ENCODE peak calls at places on chromosomes 7 and 10, in ten cellular contexts. L is astrocyte; J is upper lobe of left lung; M is HAP-1; Y is HCT116; O is mammary epithelial cell; I is tibial artery; Q is psoas muscle; F is CD4-positive, alpha-beta memory T cell; Z is CD4-positive, CD25-positive, alpha-beta regulatory T cell. B is an unnamed sample.
A peak's percentile ranks its signal among the peaks of the same experiment; 100 is the strongest.

GRCh38 chr7:140047197-140047596 is 15.6 kb downstream of the PARP12 start:
- DNase-seq in L (no peak), J (no peak), M (no peak), Y (no peak), O (no peak), I (no peak), Q (no peak), F (no peak), Z (no peak), B (no peak)

GRCh38 chr7:128226132-128226980 is 14.7 kb upstream of the LEP start:
- DNase-seq in L (no peak), J (no peak), M (no peak), Y (no peak), O (no peak), I (no peak), Q (no peak), F (no peak), Z (no peak), B (no peak)

GRCh38 chr7:18727094-18727870 is 231.7 kb downstream of the HDAC9 start:
- DNase-seq in L (peak; percentile 4), J (no peak), M (no peak), Y (no peak), O (no peak), I (no peak), Q (no peak), F (no peak), Z (no peak), B (no peak)

GRCh38 chr10:1049425-1049958 is 573 bp upstream of the IDI1 start:
- DNase-seq in L (peak; percentile 44), J (no peak), M (no peak), Y (no peak), O (no peak), I (peak; percentile 30), Q (no peak), F (no peak), Z (no peak), B (peak; percentile 30)

GRCh38 chr10:77837248-77837924 is 89.2 kb downstream of the DLG5 start:
- DNase-seq in L (peak; percentile 56), J (no peak), M (peak; percentile 59), Y (no peak), O (peak; percentile 62), I (no peak), Q (no peak), F (peak; percentile 76), Z (peak; percentile 34), B (peak; percentile 81)

GRCh38 chr10:80191589-80192270 is 13.6 kb downstream of the ANXA11 start:
- DNase-seq in L (no peak), J (peak; percentile 72), M (no peak), Y (no peak), O (peak; percentile 13), I (no peak), Q (no peak), F (no peak), Z (no peak), B (no peak)

GRCh38 chr10:121781101-121781500 is 146.7 kb downstream of the ATE1 start:
- DNase-seq in L (no peak), J (no peak), M (no peak), Y (peak; percentile 18), O (peak; percentile 93), I (no peak), Q (no peak), F (no peak), Z (no peak), B (no peak)

GRCh38 chr7:44978511-44979366 is at the start of gene MYO1G:
- DNase-seq in L (no peak), J (peak; percentile 85), M (no peak), Y (no peak), O (no peak), I (no peak), Q (no peak), F (peak; percentile 94), Z (peak; percentile 79), B (no peak)

GRCh38 chr7:141369422-141369821 is 181.8 kb upstream of the AGK start:
- DNase-seq in L (no peak), J (peak; percentile 42), M (no peak), Y (no peak), O (no peak), I (no peak), Q (no peak), F (no peak), Z (no peak), B (no peak)

GRCh38 chr10:978826-979421 is 9.3 kb upstream of the GTPBP4 start:
- DNase-seq in L (no peak), J (no peak), M (no peak), Y (no peak), O (no peak), I (no peak), Q (no peak), F (no peak), Z (no peak), B (no peak)

GRCh38 chr10:10780746-10781145 is 236.9 kb upstream of the CELF2 start:
- DNase-seq in L (peak; percentile 47), J (no peak), M (no peak), Y (no peak), O (no peak), I (no peak), Q (no peak), F (no peak), Z (no peak), B (no peak)

GRCh38 chr10:78805176-78805575 is 263.6 kb upstream of the ZMIZ1 start:
- DNase-seq in L (peak; percentile 100), J (peak; percentile 54), M (no peak), Y (no peak), O (peak; percentile 65), I (peak; percentile 74), Q (peak; percentile 74), F (no peak), Z (no peak), B (no peak)

GRCh38 chr10:70774810-70775678 is 10.1 kb downstream of the TBATA start:
- DNase-seq in L (no peak), J (peak; percentile 20), M (no peak), Y (no peak), O (no peak), I (peak; percentile 15), Q (no peak), F (no peak), Z (no peak), B (no peak)

GRCh38 chr10:5751854-5752253 is 61.4 kb downstream of the GDI2 start:
- DNase-seq in L (no peak), J (no peak), M (no peak), Y (no peak), O (no peak), I (no peak), Q (no peak), F (no peak), Z (no peak), B (no peak)

GRCh38 chr10:97686301-97686961 is 610 bp downstream of the AVPI1 start:
- DNase-seq in L (no peak), J (no peak), M (no peak), Y (no peak), O (no peak), I (no peak), Q (no peak), F (peak; percentile 27), Z (no peak), B (no peak)

GRCh38 chr10:97684866-97685394 is 2.1 kb downstream of the AVPI1 start:
- DNase-seq in L (no peak), J (no peak), M (no peak), Y (no peak), O (no peak), I (no peak), Q (no peak), F (no peak), Z (no peak), B (no peak)

GRCh38 chr10:97683556-97684357 is 3.3 kb downstream of the AVPI1 start:
- DNase-seq in L (peak; percentile 35), J (peak; percentile 41), M (no peak), Y (no peak), O (peak; percentile 74), I (peak; percentile 44), Q (peak; percentile 64), F (no peak), Z (no peak), B (no peak)

GRCh38 chr10:97686962-97687784 is at the start of gene AVPI1:
- DNase-seq in L (peak; percentile 90), J (peak; percentile 99), M (peak; percentile 97), Y (peak; percentile 96), O (peak; percentile 99), I (peak; percentile 96), Q (peak; percentile 98), F (peak; percentile 96), Z (peak; percentile 96), B (peak; percentile 98)

GRCh38 chr10:97685395-97685958 is 1.6 kb downstream of the AVPI1 start:
- DNase-seq in L (no peak), J (peak; percentile 45), M (peak; percentile 76), Y (peak; percentile 31), O (peak; percentile 58), I (no peak), Q (no peak), F (no peak), Z (no peak), B (peak; percentile 26)
- H3K4me3 ChIP-seq in L (no peak overlapping the region), J (peak overlapping the region; percentile 65), M (peak overlapping the region; percentile 66), Y (peak overlapping the region; percentile 90), O (peak overlapping the region; percentile 88), I (peak overlapping the region; percentile 84), Q (peak overlapping the region; percentile 74), F (no peak overlapping the region), Z (no peak overlapping the region), B (no peak overlapping the region)

DNA sequence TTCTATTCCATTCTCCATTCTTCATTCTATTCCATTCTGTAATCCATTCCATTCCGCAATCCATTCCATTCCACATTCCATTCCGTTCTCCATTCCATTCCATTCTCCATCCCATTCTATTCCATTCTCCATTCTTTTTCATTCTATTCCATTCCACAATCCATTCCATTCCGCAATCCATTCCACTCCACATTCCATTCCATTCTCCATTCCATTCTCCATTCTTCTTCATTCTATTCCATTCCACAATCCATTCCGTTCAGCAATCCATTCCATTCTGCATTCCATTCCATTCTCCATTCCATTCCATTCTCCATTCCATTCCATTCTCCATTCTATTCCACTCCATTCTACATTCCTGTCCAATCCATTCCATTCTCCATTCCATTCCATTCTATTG is 85.2 kb downstream of the NSUN6 start:
- DNase-seq in L (no peak), J (no peak), M (no peak), Y (no peak), O (no peak), I (no peak), Q (no peak), F (no peak), Z (no peak), B (no peak)
- H3K9me3 ChIP-seq in L (peaks cover 14% of the 10 kb centered on the region), J (no peaks in the 10 kb centered on the region), M (no peaks in the 10 kb centered on the region), Y (peaks cover 26% of the 10 kb centered on the region), O (peaks cover 17% of the 10 kb centered on the region), I (no peaks in the 10 kb centered on the region), Q (peaks cover 21% of the 10 kb centered on the region), F (no peaks in the 10 kb centered on the region), Z (peaks cover 6% of the 10 kb centered on the region), B (no peaks in the 10 kb centered on the region)

DNA sequence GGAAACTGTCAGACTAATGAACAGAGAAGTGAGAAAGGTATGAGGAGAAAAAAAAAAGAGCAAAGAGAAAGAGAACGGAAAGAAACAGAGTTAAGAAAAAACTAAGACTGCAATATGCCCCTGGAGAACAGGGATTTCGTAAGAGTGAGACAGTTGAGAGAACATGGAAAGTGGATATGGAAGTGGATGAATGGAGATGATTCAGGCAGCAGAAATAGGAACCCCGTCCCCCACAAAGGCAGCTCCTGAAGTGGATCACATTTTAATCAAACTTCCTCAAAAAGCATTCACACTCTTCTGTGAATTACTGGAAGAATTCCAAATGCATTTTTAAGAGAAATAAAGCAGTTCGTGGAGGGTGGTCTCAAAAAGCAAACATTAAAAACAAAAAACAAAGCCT is 214.1 kb downstream of the FANK1 start:
- DNase-seq in L (peak; percentile 52), J (no peak), M (no peak), Y (no peak), O (no peak), I (no peak), Q (no peak), F (no peak), Z (no peak), B (no peak)
- H3K4me3 ChIP-seq in L (no peak overlapping the region), J (no peak overlapping the region), M (no peak overlapping the region), Y (no peak overlapping the region), O (no peak overlapping the region), I (no peak overlapping the region), Q (no peak overlapping the region), F (no peak overlapping the region), Z (no peak overlapping the region), B (no peak overlapping the region)

GRCh38 chr10:69145329-69145728 is 21.4 kb downstream of the VPS26A start:
- DNase-seq in L (no peak), J (no peak), M (no peak), Y (no peak), O (no peak), I (no peak), Q (no peak), F (no peak), Z (no peak), B (no peak)
- H3K9me3 ChIP-seq in L (no peaks in the 10 kb centered on the region), J (no peaks in the 10 kb centered on the region), M (no peaks in the 10 kb centered on the region), Y (no peaks in the 10 kb centered on the region), O (no peaks in the 10 kb centered on the region), I (no peaks in the 10 kb centered on the region), Q (no peaks in the 10 kb centered on the region), F (no peaks in the 10 kb centered on the region), Z (no peaks in the 10 kb centered on the region), B (no peaks in the 10 kb centered on the region)